ENCODE peak calls at places on chromosomes 2 and 18, in ten cellular contexts. U is skeletal muscle cell; M is activated CD4-positive, alpha-beta T cell treated with anti-CD3 and anti-CD28 coated beads, Interleukin-2, amount 50 U/mL, for 1 hour; G is epithelial cell of proximal tubule; B is effector CD8-positive, alpha-beta T cell; S is HS-5; R is AG04450; T is HEK293T; L is pons; E is activated T-helper 9 cell treated with anti-CD3 and anti-CD28 coated beads, Interleukin-2, amount 50 U/mL, for 16 hours. O is an unnamed sample.

GRCh38 chr2:68009526-68009925 is 53.3 kb downstream of the C1D start:
- DNase-seq in L (no peak), S (no peak), U (no peak), M (no peak), E (no peak), R (no peak), G (no peak), B (no peak), T (no peak), O (no peak)

GRCh38 chr2:158904620-158905177 is 63.7 kb upstream of the TANC1 start:
- DNase-seq in B (no peak), M (no peak), G (no peak), T (no peak), S (no peak), U (no peak), R (no peak), E (no peak), L (no peak), O (no peak)

GRCh38 chr2:11359865-11360264 is 15.4 kb upstream of the ROCK2 start:
- DNase-seq in B (no peak), S (no peak), L (no peak), U (no peak), E (no peak), G (no peak), R (no peak), T (no peak), M (no peak), O (no peak)

GRCh38 chr2:121276341-121276740 is 8.7 kb downstream of the TFCP2L1 start:
- DNase-seq in T (no peak), S (no peak), E (no peak), L (no peak), U (no peak), R (no peak), G (no peak), M (no peak), B (no peak), O (no peak)

GRCh38 chr2:240879105-240879504 is 10.5 kb downstream of the AGXT start:
- DNase-seq in T (no peak), L (no peak), U (no peak), G (no peak), S (no peak), M (no peak), B (no peak), R (no peak), E (no peak), O (no peak)

GRCh38 chr18:10872297-10872696 is 277.1 kb downstream of the PIEZO2 start:
- DNase-seq in S (no peak), T (no peak), E (no peak), R (no peak), L (no peak), M (no peak), G (no peak), B (no peak), U (no peak), O (no peak)

GRCh38 chr2:150485871-150486538 is 1.5 kb downstream of the RND3 start:
- DNase-seq in R (no peak), T (peak; percentile 57), E (no peak), G (no peak), B (no peak), M (no peak), U (peak; percentile 72), L (no peak), S (no peak), O (no peak)

GRCh38 chr18:60966876-60967275 is 366.4 kb upstream of the CDH20 start:
- DNase-seq in E (no peak), U (peak; percentile 20), S (no peak), T (no peak), B (no peak), M (no peak), L (no peak), G (no peak), R (no peak), O (no peak)

GRCh38 chr2:7118606-7119503 is 201.6 kb downstream of the RNF144A start:
- DNase-seq in E (no peak), S (peak; percentile 13), G (no peak), L (peak; percentile 24), B (no peak), U (no peak), T (peak; percentile 36), R (no peak), M (no peak), O (no peak)

GRCh38 chr2:19038096-19039015 is 320.1 kb downstream of the OSR1 start:
- DNase-seq in U (peak; percentile 72), S (peak; percentile 83), E (no peak), L (no peak), R (no peak), M (no peak), B (no peak), G (no peak), T (no peak), O (no peak)

GRCh38 chr2:233290446-233290845 is 17.2 kb upstream of the SAG start:
- DNase-seq in T (no peak), R (no peak), B (no peak), U (no peak), S (no peak), L (no peak), E (no peak), G (no peak), M (no peak), O (no peak)

GRCh38 chr18:78561757-78562445 is 417.7 kb upstream of the SALL3 start:
- DNase-seq in U (no peak), R (no peak), S (no peak), L (peak; percentile 71), G (no peak), E (no peak), T (no peak), M (no peak), B (no peak), O (no peak)

GRCh38 chr18:10265560-10266235 is 188.7 kb upstream of the APCDD1 start:
- DNase-seq in T (no peak), S (no peak), E (no peak), L (peak; percentile 57), G (no peak), B (no peak), M (no peak), R (no peak), U (no peak), O (no peak)

GRCh38 chr2:189515264-189515663 is 65.3 kb downstream of the SLC40A1 start:
- DNase-seq in L (no peak), G (no peak), S (no peak), E (no peak), B (no peak), T (no peak), M (no peak), R (no peak), U (no peak), O (no peak)

GRCh38 chr2:169705927-169706326 is 11.7 kb downstream of the PHOSPHO2 start:
- DNase-seq in G (peak; percentile 68), L (no peak), T (no peak), R (no peak), S (no peak), E (no peak), U (no peak), M (no peak), B (no peak), O (no peak)

GRCh38 chr18:47872426-47872825 is 58.0 kb downstream of the SMAD2 start:
- DNase-seq in G (no peak), T (no peak), E (no peak), L (no peak), B (no peak), M (no peak), R (no peak), U (no peak), S (no peak), O (no peak)

GRCh38 chr2:117949800-117950199 is 64.1 kb downstream of the CCDC93 start:
- DNase-seq in T (no peak), R (no peak), L (no peak), E (no peak), S (no peak), G (no peak), B (no peak), U (no peak), M (no peak), O (no peak)

GRCh38 chr18:9642799-9643445 is 28.6 kb upstream of the PPP4R1 start:
- DNase-seq in T (no peak), G (no peak), S (no peak), B (no peak), U (no peak), R (no peak), M (no peak), L (no peak), E (no peak), O (no peak)

GRCh38 chr2:128307595-128307994 is 11.1 kb downstream of the HS6ST1 start:
- DNase-seq in S (no peak), U (no peak), T (no peak), E (no peak), G (no peak), M (no peak), B (no peak), R (no peak), L (no peak), O (no peak)

GRCh38 chr2:55862269-55862668 is 61.3 kb downstream of the EFEMP1 start:
- DNase-seq in U (peak; percentile 98), B (no peak), S (peak; percentile 87), G (peak; percentile 98), E (no peak), M (no peak), R (peak; percentile 95), T (no peak), L (peak; percentile 21), O (no peak)

GRCh38 chr2:196607073-196607472 is 32.4 kb upstream of the CCDC150 start:
- DNase-seq in U (no peak), B (no peak), E (no peak), R (no peak), L (no peak), S (no peak), T (no peak), M (no peak), G (no peak), O (no peak)

GRCh38 chr2:201909348-201909747 is 103.0 kb downstream of the CDK15 start:
- DNase-seq in G (no peak), E (no peak), S (peak; percentile 73), R (peak; percentile 85), U (peak; percentile 80), B (no peak), T (no peak), L (no peak), M (no peak), O (no peak)

GRCh38 chr18:67092141-67092540 is 424.4 kb downstream of the DSEL start:
- DNase-seq in L (no peak), S (no peak), E (no peak), M (no peak), R (no peak), T (no peak), B (no peak), G (no peak), U (no peak), O (no peak)

GRCh38 chr18:80009661-80010550 is 21.5 kb upstream of the TXNL4A start:
- DNase-seq in R (peak; percentile 85), T (no peak), M (no peak), U (peak; percentile 91), S (peak; percentile 77), G (peak; percentile 91), L (peak; percentile 23), B (no peak), E (no peak), O (no peak)

GRCh38 chr2:158232476-158232875 is 130.8 kb downstream of the UPP2 start:
- DNase-seq in U (no peak), S (peak; percentile 18), R (no peak), E (no peak), G (no peak), T (no peak), L (no peak), B (no peak), M (no peak), O (no peak)

O was measured in stimulated activated effector memory CD8-positive, alpha-beta T cell treated with anti-CD3 and anti-CD28 coated beads, Interleukin-12 subunit alpha, Interleukin-12 subunit beta, amount 100 ng/mL, for 72 hours.